ENCODE peak calls at places on chromosomes 12 and 14, in seven cellular contexts. M is BJ, H is bronchial epithelial cell, A is ovary, F is Panc1, U is transverse colon, Z is SJSA1. Q is an unnamed sample.
A peak's percentile ranks its signal among the peaks of the same experiment; 100 is the strongest.

GRCh38 chr12:111154180-111154579 is 214.7 kb downstream of the PHETA1 start:
- DNase-seq in M (no peak), H (no peak), A (no peak), F (no peak), U (no peak), Z (no peak), Q (no peak)

GRCh38 chr14:67908061-67908767 is 88.6 kb downstream of the RAD51B start:
- DNase-seq in M (no peak), H (peak; percentile 2), A (no peak), F (no peak), U (no peak), Z (no peak), Q (no peak)

GRCh38 chr12:19236656-19237055 is 107.1 kb downstream of the PLEKHA5 start:
- DNase-seq in M (no peak), H (peak; percentile 64), A (no peak), F (no peak), U (no peak), Z (no peak), Q (no peak)

GRCh38 chr12:4449862-4450222 is 4.2 kb upstream of the FGF6 start:
- DNase-seq in M (no peak), H (peak; percentile 22), A (no peak), F (no peak), U (peak; percentile 23), Z (no peak), Q (peak; percentile 66)

GRCh38 chr14:61342486-61342885 is 21.1 kb downstream of the PRKCH start:
- DNase-seq in M (no peak), H (no peak), A (no peak), F (no peak), U (peak; percentile 40), Z (no peak), Q (no peak)

GRCh38 chr12:8917751-8918150 is 3.4 kb downstream of the PHC1 start:
- DNase-seq in M (no peak), H (no peak), A (no peak), F (no peak), U (no peak), Z (no peak), Q (no peak)

GRCh38 chr12:111440152-111440551 is 34.4 kb downstream of the SH2B3 start:
- DNase-seq in M (no peak), H (no peak), A (no peak), F (no peak), U (no peak), Z (no peak), Q (no peak)

GRCh38 chr12:92425152-92425551 is 277.6 kb upstream of the PLEKHG7 start:
- DNase-seq in M (no peak), H (no peak), A (no peak), F (no peak), U (no peak), Z (no peak), Q (no peak)

GRCh38 chr12:131542351-131542750 is 168.5 kb upstream of the SFSWAP start:
- DNase-seq in M (no peak), H (no peak), A (no peak), F (no peak), U (no peak), Z (no peak), Q (no peak)

GRCh38 chr12:55696141-55696540 is 11.6 kb downstream of the ITGA7 start:
- DNase-seq in M (no peak), H (no peak), A (no peak), F (no peak), U (no peak), Z (no peak), Q (no peak)

GRCh38 chr12:60977966-60978365 is 1282.2 kb upstream of the USP15 start:
- DNase-seq in M (no peak), H (peak; percentile 5), A (no peak), F (no peak), U (no peak), Z (no peak), Q (peak; percentile 46)

GRCh38 chr12:12684375-12685106 is 11.4 kb downstream of the GPR19 start:
- DNase-seq in M (no peak), H (peak; percentile 33), A (no peak), F (no peak), U (no peak), Z (no peak), Q (peak; percentile 47)

GRCh38 chr14:24298892-24299254 is 707 bp downstream of the DHRS1 start:
- DNase-seq in M (no peak), H (peak; percentile 92), A (no peak), F (no peak), U (no peak), Z (peak; percentile 80), Q (peak; percentile 26)

GRCh38 chr14:90830931-90831701 is 14.9 kb upstream of the TTC7B start:
- DNase-seq in M (no peak), H (no peak), A (no peak), F (no peak), U (no peak), Z (no peak), Q (no peak)

GRCh38 chr14:52272375-52272774 is 4.9 kb downstream of the PTGDR start:
- DNase-seq in M (no peak), H (peak; percentile 29), A (no peak), F (no peak), U (peak; percentile 48), Z (no peak), Q (peak; percentile 15)

GRCh38 chr14:29805415-29806123 is 122.1 kb downstream of the PRKD1 start:
- DNase-seq in M (peak; percentile 33), H (peak; percentile 90), A (peak; percentile 61), F (peak; percentile 30), U (peak; percentile 13), Z (no peak), Q (peak; percentile 18)

DNA sequence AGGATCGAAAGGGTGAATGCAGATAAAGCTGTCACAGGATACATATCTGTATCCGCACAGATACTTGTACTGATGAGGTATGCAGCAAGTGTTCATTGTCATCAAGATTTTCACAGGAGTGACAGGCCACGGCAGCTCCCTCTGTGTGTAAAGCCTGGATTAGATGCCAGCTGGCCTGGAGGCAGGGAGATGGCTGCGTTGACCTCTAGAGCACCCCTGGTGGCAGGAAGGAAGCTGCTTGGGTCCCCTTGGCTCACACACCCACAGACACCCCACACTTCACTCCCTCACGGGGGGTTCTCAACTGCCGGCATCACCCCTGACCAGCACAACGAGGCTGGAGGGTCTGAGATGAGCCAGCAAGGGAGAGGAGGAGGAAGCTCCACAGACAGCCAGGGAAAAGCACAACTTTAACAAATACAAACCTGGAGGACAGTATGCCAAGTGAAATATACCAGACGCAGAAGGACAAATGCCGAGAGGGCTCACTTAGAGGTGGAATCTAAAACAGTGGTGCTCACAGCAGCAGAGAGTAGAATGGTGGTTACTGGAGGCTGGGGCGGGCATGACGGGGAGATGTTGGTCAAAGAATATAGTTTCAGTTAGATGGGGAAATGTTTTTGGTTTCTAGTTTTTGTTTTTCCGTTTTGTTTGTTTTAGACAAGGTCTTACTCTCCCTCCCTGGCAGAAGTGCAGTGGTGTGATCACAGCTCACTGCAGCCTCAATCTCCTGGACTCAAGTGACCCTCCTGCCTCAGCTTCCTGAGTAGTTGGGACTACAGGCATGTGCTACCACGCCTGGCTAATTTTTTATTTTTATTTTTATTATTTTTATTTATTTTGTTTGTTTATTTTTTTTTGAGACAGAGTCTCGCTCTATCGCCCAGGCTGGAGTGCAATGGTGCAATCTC is 45.7 kb downstream of the TEAD4 start:
- DNase-seq in M (no peak), H (no peak), A (no peak), F (no peak), U (no peak), Z (no peak), Q (peak; percentile 66)
- H3K36me3 ChIP-seq in M (peaks cover 9% of the 10 kb centered on the region), H (no peaks in the 10 kb centered on the region), A (no peaks in the 10 kb centered on the region), F (no peaks in the 10 kb centered on the region), U (no peaks in the 10 kb centered on the region), Z (peaks cover 69% of the 10 kb centered on the region), Q (peaks cover 23% of the 10 kb centered on the region)

GRCh38 chr14:41623737-41624136 is 17.1 kb downstream of the LRFN5 start:
- DNase-seq in M (no peak), H (no peak), A (no peak), F (no peak), U (no peak), Z (no peak), Q (no peak)
- H3K4me3 ChIP-seq in M (no peak overlapping the region), H (no peak overlapping the region), A (no peak overlapping the region), F (no peak overlapping the region), U (no peak overlapping the region), Z (no peak overlapping the region), Q (no peak overlapping the region)

GRCh38 chr12:106107566-106107965 is 31.2 kb downstream of the NUAK1 start:
- DNase-seq in M (no peak), H (peak; percentile 83), A (no peak), F (no peak), U (no peak), Z (no peak), Q (no peak)
- H3K36me3 ChIP-seq in M (peaks cover 1% of the 10 kb centered on the region), H (no peaks in the 10 kb centered on the region), A (no peaks in the 10 kb centered on the region), F (peaks cover 6% of the 10 kb centered on the region), U (no peaks in the 10 kb centered on the region), Z (peaks cover 30% of the 10 kb centered on the region), Q (no peaks in the 10 kb centered on the region)

GRCh38 chr12:122982494-122982850 is 2.0 kb downstream of the ARL6IP4 start:
- DNase-seq in M (no peak), H (no peak), A (peak; percentile 35), F (no peak), U (no peak), Z (no peak), Q (no peak)
- H3K4me3 ChIP-seq in M (no peak overlapping the region), H (no peak overlapping the region), A (no peak overlapping the region), F (peak overlapping the region; percentile 69), U (no peak overlapping the region), Z (no peak overlapping the region), Q (no peak overlapping the region)

DNA sequence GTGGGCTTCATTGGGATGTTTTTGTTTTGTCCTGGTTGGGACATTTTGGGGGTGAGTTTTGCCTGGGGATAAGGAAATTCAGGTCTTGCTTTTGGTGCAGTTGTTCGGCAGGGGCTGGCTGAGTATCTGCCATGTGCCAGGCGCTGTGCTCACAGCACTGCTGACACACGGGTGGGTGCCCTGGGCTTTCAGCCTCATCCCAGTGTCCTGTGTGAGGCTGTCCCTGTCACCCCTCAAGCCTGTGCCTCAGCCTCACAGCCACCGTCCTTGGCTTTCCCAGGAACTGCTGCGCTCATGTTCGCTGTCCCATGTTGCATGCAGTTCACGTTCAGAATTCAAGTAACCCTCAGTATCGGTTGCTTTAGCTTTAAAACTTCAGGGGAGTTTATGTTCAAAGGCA is 24.9 kb downstream of the XRCC3 start:
- DNase-seq in M (no peak), H (no peak), A (no peak), F (no peak), U (no peak), Z (no peak), Q (no peak)
- H3K36me3 ChIP-seq in M (peaks cover 28% of the 10 kb centered on the region), H (peaks cover 25% of the 10 kb centered on the region), A (no peaks in the 10 kb centered on the region), F (peaks cover 5% of the 10 kb centered on the region), U (no peaks in the 10 kb centered on the region), Z (peaks cover 87% of the 10 kb centered on the region), Q (peaks cover 19% of the 10 kb centered on the region)

Q was measured in SJCRH30.